ENCODE peak calls at places on chromosome 21, in seven cellular contexts. I is stomach, H is IMR-90, G is astrocyte, J is AG04450, W is transverse colon, K is prostate gland. Z is an unnamed sample.
A peak's percentile ranks its signal among the peaks of the same experiment; 100 is the strongest.

GRCh38 chr21:34722684-34723300 is 54.0 kb downstream of the CLIC6 start:
- DNase-seq in I (no peak), H (no peak), G (no peak), J (no peak), W (no peak), K (no peak), Z (no peak)

GRCh38 chr21:37153935-37154350 is 80.9 kb downstream of the TTC3 start:
- DNase-seq in I (peak; percentile 49), H (peak; percentile 18), G (peak; percentile 50), J (no peak), W (peak; percentile 58), K (peak; percentile 10), Z (no peak)

GRCh38 chr21:43211085-43212071 is 42.6 kb downstream of the CRYAA start:
- DNase-seq in I (peak; percentile 92), H (no peak), G (no peak), J (no peak), W (peak; percentile 79), K (peak; percentile 6), Z (no peak)

GRCh38 chr21:22585558-22585957 is 1587.3 kb downstream of the NCAM2 start:
- DNase-seq in I (no peak), H (no peak), G (no peak), J (no peak), W (no peak), K (no peak), Z (no peak)

GRCh38 chr21:16535100-16535418 is 805.3 kb downstream of the USP25 start:
- DNase-seq in I (peak; percentile 30), H (peak; percentile 55), G (peak; percentile 95), J (peak; percentile 52), W (peak; percentile 30), K (peak; percentile 54), Z (peak; percentile 11)

GRCh38 chr21:38134084-38134873 is 122.5 kb upstream of the KCNJ15 start:
- DNase-seq in I (no peak), H (no peak), G (no peak), J (no peak), W (no peak), K (no peak), Z (no peak)

GRCh38 chr21:36591326-36591970 is 107.5 kb upstream of the SIM2 start:
- DNase-seq in I (no peak), H (no peak), G (no peak), J (no peak), W (no peak), K (no peak), Z (no peak)

GRCh38 chr21:16075594-16076282 is 346.0 kb downstream of the USP25 start:
- DNase-seq in I (no peak), H (no peak), G (no peak), J (no peak), W (no peak), K (no peak), Z (no peak)

GRCh38 chr21:25360593-25360992 is 246.7 kb downstream of the MRPL39 start:
- DNase-seq in I (no peak), H (no peak), G (no peak), J (no peak), W (no peak), K (no peak), Z (no peak)

GRCh38 chr21:34836103-34836932 is 167.5 kb downstream of the CLIC6 start:
- DNase-seq in I (peak; percentile 71), H (peak; percentile 100), G (peak; percentile 100), J (peak; percentile 99), W (peak; percentile 46), K (no peak), Z (no peak)

GRCh38 chr21:42562816-42563215 is 49.2 kb downstream of the SLC37A1 start:
- DNase-seq in I (no peak), H (no peak), G (no peak), J (no peak), W (peak; percentile 4), K (no peak), Z (no peak)

GRCh38 chr21:35088235-35088865 is 39.2 kb upstream of the RUNX1 start:
- DNase-seq in I (no peak), H (peak; percentile 46), G (peak; percentile 52), J (no peak), W (no peak), K (no peak), Z (no peak)

GRCh38 chr21:31343680-31344480 is at the start of gene TIAM1:
- DNase-seq in I (peak; percentile 43), H (peak; percentile 66), G (peak; percentile 83), J (no peak), W (peak; percentile 36), K (peak; percentile 33), Z (peak; percentile 52)

GRCh38 chr21:36606983-36607325 is 92.0 kb upstream of the SIM2 start:
- DNase-seq in I (no peak), H (no peak), G (no peak), J (no peak), W (no peak), K (no peak), Z (no peak)

GRCh38 chr21:35046223-35046690 is 2.8 kb downstream of the RUNX1 start:
- DNase-seq in I (no peak), H (no peak), G (no peak), J (no peak), W (no peak), K (no peak), Z (no peak)

GRCh38 chr21:37220433-37220980 is 46.6 kb downstream of the VPS26C start:
- DNase-seq in I (no peak), H (peak; percentile 50), G (peak; percentile 40), J (no peak), W (peak; percentile 23), K (no peak), Z (no peak)

GRCh38 chr21:28821276-28822063 is 171.2 kb downstream of the LTN1 start:
- DNase-seq in I (no peak), H (no peak), G (peak; percentile 16), J (no peak), W (no peak), K (no peak), Z (no peak)

GRCh38 chr21:28822064-28822402 is 170.6 kb downstream of the LTN1 start:
- DNase-seq in I (no peak), H (no peak), G (no peak), J (no peak), W (no peak), K (no peak), Z (no peak)

GRCh38 chr21:28823464-28823863 is 169.2 kb downstream of the LTN1 start:
- DNase-seq in I (no peak), H (no peak), G (no peak), J (no peak), W (no peak), K (no peak), Z (no peak)

GRCh38 chr21:28826569-28826968 is 166.1 kb downstream of the LTN1 start:
- DNase-seq in I (no peak), H (no peak), G (no peak), J (no peak), W (no peak), K (no peak), Z (no peak)

GRCh38 chr21:28822882-28823335 is 169.8 kb downstream of the LTN1 start:
- DNase-seq in I (no peak), H (peak; percentile 21), G (no peak), J (no peak), W (peak; percentile 30), K (peak; percentile 36), Z (no peak)
- H3K27ac ChIP-seq in I (peak overlapping the region; percentile 71), H (no peak overlapping the region), G (no peak overlapping the region), J (no peak overlapping the region), W (peak overlapping the region; percentile 70), K (peak overlapping the region; percentile 17), Z (no peak overlapping the region)

GRCh38 chr21:33478182-33478581 is 1.6 kb downstream of the TMEM50B start:
- DNase-seq in I (no peak), H (no peak), G (no peak), J (no peak), W (no peak), K (no peak), Z (no peak)

GRCh38 chr21:33479679-33480480 is at the start of gene TMEM50B:
- DNase-seq in I (peak; percentile 96), H (peak; percentile 95), G (peak; percentile 90), J (peak; percentile 91), W (peak; percentile 97), K (peak; percentile 96), Z (peak; percentile 66)

GRCh38 chr21:33480481-33481103 is 818 bp upstream of the TMEM50B start:
- DNase-seq in I (no peak), H (no peak), G (no peak), J (no peak), W (no peak), K (no peak), Z (no peak)

GRCh38 chr21:33477066-33477465 is 2.7 kb downstream of the TMEM50B start:
- DNase-seq in I (no peak), H (no peak), G (no peak), J (no peak), W (no peak), K (no peak), Z (no peak)

GRCh38 chr21:33478858-33479678 is 706 bp downstream of the TMEM50B start:
- DNase-seq in I (peak; percentile 36), H (peak; percentile 17), G (peak; percentile 8), J (no peak), W (peak; percentile 41), K (peak; percentile 12), Z (no peak)
- TF ChIP-seq CTCF in I (no peak), H (no peak), G (no peak), J (peak; percentile 10), W (peak; percentile 20), K (no peak), Z (no peak)

GRCh38 chr21:17799414-17800164 is 19.6 kb downstream of the C21orf91 start:
- DNase-seq in I (no peak), H (no peak), G (no peak), J (no peak), W (no peak), K (no peak), Z (no peak)
- H3K27ac ChIP-seq in I (no peak overlapping the region), H (no peak overlapping the region), G (no peak overlapping the region), J (no peak overlapping the region), W (no peak overlapping the region), K (no peak overlapping the region), Z (no peak overlapping the region)

GRCh38 chr21:32457962-32458361 is 45.5 kb downstream of the EVA1C start:
- DNase-seq in I (no peak), H (no peak), G (no peak), J (no peak), W (no peak), K (no peak), Z (no peak)

GRCh38 chr21:32455548-32455947 is 43.0 kb downstream of the EVA1C start:
- DNase-seq in I (no peak), H (no peak), G (no peak), J (no peak), W (no peak), K (peak; percentile 61), Z (no peak)

GRCh38 chr21:32459972-32460371 is 47.5 kb downstream of the EVA1C start:
- DNase-seq in I (no peak), H (peak; percentile 26), G (no peak), J (no peak), W (no peak), K (no peak), Z (no peak)

GRCh38 chr21:32456497-32456918 is 44.0 kb downstream of the EVA1C start:
- DNase-seq in I (no peak), H (peak; percentile 84), G (peak; percentile 76), J (no peak), W (no peak), K (peak; percentile 24), Z (no peak)

DNA sequence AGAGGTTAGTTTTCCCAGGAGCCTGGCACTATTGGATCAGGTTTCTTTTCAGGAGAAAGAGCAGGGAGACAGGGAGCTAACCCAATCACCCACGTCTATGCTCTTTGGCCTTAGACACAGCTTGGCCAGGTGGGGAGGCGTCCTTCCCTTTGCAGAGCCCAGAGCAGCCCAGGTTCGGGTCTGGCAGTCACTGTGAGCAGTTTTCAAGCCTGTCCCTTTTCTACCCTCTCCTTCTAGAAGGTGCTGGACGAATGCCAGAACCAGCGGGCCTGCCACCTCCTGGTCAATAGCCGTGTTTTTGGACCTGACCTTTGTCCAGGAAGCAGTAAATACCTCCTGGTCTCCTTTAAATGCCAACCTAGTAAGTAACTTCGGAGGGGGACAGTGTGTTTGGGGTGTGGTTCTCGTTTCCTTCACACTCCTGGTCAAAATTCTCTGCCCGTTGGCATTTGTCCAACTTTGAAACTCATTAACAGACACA is 44.9 kb downstream of the EVA1C start:
- DNase-seq in I (peak; percentile 72), H (peak; percentile 16), G (no peak), J (no peak), W (peak; percentile 82), K (no peak), Z (no peak)
- TF ChIP-seq CTCF in I (no peak), H (peak; percentile 2), G (no peak), J (peak; percentile 11), W (no peak), K (no peak), Z (no peak)